ENCODE peak calls at places on chromosomes 1 and 21, in seven cellular contexts. R is B cell; F is mesothelial cell of epicardium; B is CD4-positive, alpha-beta T cell; J is mucosa of gallbladder; Y is heart left ventricle; P is activated T-cell treated with anti-CD3 and anti-CD28 coated beads, Interleukin-2, amount 50 U/mL, for 24 hours. X is an unnamed sample.

GRCh38 chr1:53637726-53638640 is 101.0 kb downstream of the GLIS1 start:
- DNase-seq in F (peak; percentile 3), P (peak; percentile 6), B (no peak), R (no peak), Y (no peak), J (no peak), X (no peak)

GRCh38 chr1:116254776-116255175 is 118.3 kb upstream of the ATP1A1 start:
- DNase-seq in B (no peak), P (no peak), R (no peak), F (no peak), Y (no peak), J (peak; percentile 53), X (no peak)

GRCh38 chr1:73644198-73644597 is 553.8 kb downstream of the LRRIQ3 start:
- DNase-seq in F (no peak), B (no peak), P (no peak), J (no peak), R (no peak), Y (no peak), X (no peak)

GRCh38 chr1:185463433-185463832 is 146.4 kb upstream of the IVNS1ABP start:
- DNase-seq in J (no peak), P (no peak), B (no peak), R (no peak), Y (no peak), F (no peak), X (no peak)

GRCh38 chr1:27391511-27392095 is 819 bp upstream of the GPR3 start:
- DNase-seq in J (peak; percentile 35), B (no peak), F (no peak), R (peak; percentile 62), Y (peak; percentile 74), P (peak; percentile 51), X (peak; percentile 63)

GRCh38 chr1:224668991-224669390 is 52.9 kb downstream of the CNIH3 start:
- DNase-seq in R (no peak), F (no peak), P (no peak), B (no peak), Y (no peak), J (peak; percentile 54), X (peak; percentile 23)

GRCh38 chr1:187244623-187245022 is 415.9 kb downstream of the PLA2G4A start:
- DNase-seq in F (no peak), J (peak; percentile 61), R (no peak), P (no peak), B (no peak), Y (no peak), X (peak; percentile 23)

GRCh38 chr1:244226440-244226839 is 175.4 kb downstream of the ZBTB18 start:
- DNase-seq in B (no peak), F (no peak), Y (no peak), P (no peak), R (no peak), J (no peak), X (no peak)

GRCh38 chr1:33388989-33389771 is 41.7 kb downstream of the PHC2 start:
- DNase-seq in P (no peak), Y (peak; percentile 44), B (no peak), R (no peak), F (no peak), J (no peak), X (no peak)

GRCh38 chr1:155178441-155179106 is 4.9 kb downstream of the TRIM46 start:
- DNase-seq in Y (peak; percentile 16), J (no peak), P (peak; percentile 12), F (no peak), R (peak; percentile 36), B (no peak), X (no peak)

GRCh38 chr21:38914071-38914491 is 108.4 kb downstream of the ETS2 start:
- DNase-seq in P (no peak), Y (no peak), J (no peak), B (no peak), R (no peak), F (no peak), X (no peak)

GRCh38 chr1:240027059-240027462 is 64.6 kb upstream of the FMN2 start:
- DNase-seq in R (no peak), Y (no peak), P (no peak), B (no peak), F (no peak), J (peak; percentile 14), X (peak; percentile 78)

GRCh38 chr1:8096105-8097011 is 70.2 kb upstream of the ERRFI1 start:
- DNase-seq in F (no peak), J (no peak), P (no peak), B (no peak), R (no peak), Y (no peak), X (no peak)

GRCh38 chr1:178644308-178645120 is 80.5 kb upstream of the RALGPS2 start:
- DNase-seq in J (peak; percentile 75), F (no peak), R (no peak), B (no peak), Y (peak; percentile 26), P (no peak), X (peak; percentile 90)

GRCh38 chr1:117674521-117675400 is 68.9 kb downstream of the TENT5C start:
- DNase-seq in Y (no peak), B (peak; percentile 46), F (no peak), J (no peak), P (peak; percentile 54), R (peak; percentile 76), X (no peak)

GRCh38 chr1:115768549-115768948 is at the start of gene CASQ2:
- DNase-seq in P (no peak), J (no peak), Y (peak; percentile 82), B (no peak), F (no peak), R (no peak), X (no peak)

GRCh38 chr1:9424278-9424677 is 115.0 kb upstream of the SLC25A33 start:
- DNase-seq in J (no peak), B (no peak), Y (no peak), R (no peak), P (no peak), F (no peak), X (no peak)